ENCODE peak calls at places on chromosomes 11 and 22, in six cellular contexts. A is activated naive CD8-positive, alpha-beta T cell treated with anti-CD3 and anti-CD28 coated beads, Interleukin-2, amount 10 ng/mL, durations not matched to agents 7 days and 5 days; Q is endothelial cell; O is astrocyte of the spinal cord; H is ELF-1; F is NCI-H1092. Y is an unnamed sample.
A peak's percentile ranks its signal among the peaks of the same experiment; 100 is the strongest.

GRCh38 chr11:20031155-20032001 is 128.9 kb downstream of the DBX1 start:
- DNase-seq in A (no peak), Q (no peak), O (peak; percentile 95), H (peak; percentile 73), F (no peak), Y (no peak)

GRCh38 chr22:27842994-27843431 is 41.5 kb upstream of the MN1 start:
- DNase-seq in A (no peak), Q (no peak), O (no peak), H (no peak), F (no peak), Y (no peak)

GRCh38 chr22:43484227-43484626 is 72.4 kb downstream of the MPPED1 start:
- DNase-seq in A (no peak), Q (no peak), O (no peak), H (no peak), F (no peak), Y (no peak)

GRCh38 chr11:11978792-11979486 is 29.5 kb downstream of the DKK3 start:
- DNase-seq in A (no peak), Q (no peak), O (peak; percentile 77), H (peak; percentile 55), F (peak; percentile 45), Y (peak; percentile 89)

GRCh38 chr11:122874991-122875390 is 7.6 kb upstream of the JHY start:
- DNase-seq in A (no peak), Q (no peak), O (no peak), H (no peak), F (no peak), Y (no peak)

GRCh38 chr22:37904572-37905533 is 1.2 kb upstream of the MICALL1 start:
- DNase-seq in A (no peak), Q (no peak), O (peak; percentile 98), H (peak; percentile 88), F (no peak), Y (no peak)

GRCh38 chr11:65042899-65043298 is 1.9 kb downstream of the SAC3D1 start:
- DNase-seq in A (no peak), Q (no peak), O (no peak), H (no peak), F (no peak), Y (no peak)

GRCh38 chr22:46011627-46012181 is 34.7 kb upstream of the WNT7B start:
- DNase-seq in A (peak; percentile 31), Q (no peak), O (no peak), H (no peak), F (no peak), Y (peak; percentile 87)

GRCh38 chr11:28447226-28447625 is 339.0 kb downstream of the METTL15 start:
- DNase-seq in A (no peak), Q (no peak), O (peak; percentile 60), H (no peak), F (no peak), Y (no peak)

GRCh38 chr22:20646377-20646776 is 127.5 kb upstream of the SERPIND1 start:
- DNase-seq in A (no peak), Q (no peak), O (no peak), H (no peak), F (no peak), Y (peak; percentile 16)

GRCh38 chr11:58524232-58525036 is 16.5 kb upstream of the OR5B21 start:
- DNase-seq in A (peak; percentile 41), Q (peak; percentile 66), O (peak; percentile 85), H (peak; percentile 69), F (peak; percentile 42), Y (no peak)

GRCh38 chr22:25062378-25063095 is 110.0 kb downstream of the KIAA1671 start:
- DNase-seq in A (peak; percentile 66), Q (no peak), O (no peak), H (no peak), F (no peak), Y (no peak)

GRCh38 chr11:130328420-130328819 is 13.7 kb upstream of the ZBTB44 start:
- DNase-seq in A (no peak), Q (no peak), O (no peak), H (no peak), F (no peak), Y (no peak)

GRCh38 chr11:18802381-18803257 is 11.0 kb upstream of the PTPN5 start:
- DNase-seq in A (no peak), Q (peak; percentile 62), O (peak; percentile 70), H (peak; percentile 41), F (peak; percentile 17), Y (no peak)

GRCh38 chr11:45110562-45110961 is 35.9 kb upstream of the PRDM11 start:
- DNase-seq in A (no peak), Q (peak; percentile 58), O (peak; percentile 70), H (peak; percentile 74), F (peak; percentile 75), Y (no peak)

GRCh38 chr22:49447837-49448236 is 379.8 kb downstream of the BRD1 start:
- DNase-seq in A (no peak), Q (no peak), O (no peak), H (no peak), F (no peak), Y (no peak)

GRCh38 chr22:19865141-19865829 is 10.6 kb upstream of the GNB1L start:
- DNase-seq in A (no peak), Q (no peak), O (no peak), H (no peak), F (no peak), Y (no peak)

GRCh38 chr11:1931326-1931725 is 11.8 kb downstream of the TNNT3 start:
- DNase-seq in A (no peak), Q (no peak), O (no peak), H (no peak), F (no peak), Y (peak; percentile 76)